ENCODE peak calls at places on chromosomes 3 and 15, in nine cellular contexts. One of them, this sample, is unnamed.

GRCh38 chr3:45026038-45026437 is at the start of gene CLEC3B:
- DNase-seq in iPS-NIHi11: no peak
- DNase-seq in fibroblast of mammary gland: peak
- DNase-seq in stimulated activated CD4-positive, alpha-beta T cell treated with anti-CD3 and anti-CD28 coated beads, Interleukin-12 subunit alpha, Interleukin-12 subunit beta, amount 100 ng/mL, for 4 hours: no peak
- DNase-seq in CD4-positive, CD25-positive, alpha-beta regulatory T cell: no peak
- DNase-seq in Right ventricle myocardium superior: peak
- DNase-seq in M059J: peak
- DNase-seq in progenitor cell of endocrine pancreas: no peak
- DNase-seq in neural crest cell: no peak
- DNase-seq in this sample: peak

GRCh38 chr3:66485291-66485968 is 15.4 kb downstream of the LRIG1 start:
- DNase-seq in M059J: peak
- DNase-seq in stimulated activated CD4-positive, alpha-beta T cell treated with anti-CD3 and anti-CD28 coated beads, Interleukin-12 subunit alpha, Interleukin-12 subunit beta, amount 100 ng/mL, for 4 hours: no peak
- DNase-seq in progenitor cell of endocrine pancreas: no peak
- DNase-seq in CD4-positive, CD25-positive, alpha-beta regulatory T cell: no peak
- DNase-seq in fibroblast of mammary gland: peak
- DNase-seq in neural crest cell: no peak
- DNase-seq in iPS-NIHi11: no peak
- DNase-seq in Right ventricle myocardium superior: no peak
- DNase-seq in this sample: peak

GRCh38 chr3:56389213-56389830 is 78.9 kb downstream of the ERC2 start:
- DNase-seq in CD4-positive, CD25-positive, alpha-beta regulatory T cell: no peak
- DNase-seq in neural crest cell: no peak
- DNase-seq in Right ventricle myocardium superior: no peak
- DNase-seq in progenitor cell of endocrine pancreas: no peak
- DNase-seq in iPS-NIHi11: no peak
- DNase-seq in stimulated activated CD4-positive, alpha-beta T cell treated with anti-CD3 and anti-CD28 coated beads, Interleukin-12 subunit alpha, Interleukin-12 subunit beta, amount 100 ng/mL, for 4 hours: no peak
- DNase-seq in M059J: no peak
- DNase-seq in fibroblast of mammary gland: no peak
- DNase-seq in this sample: no peak

GRCh38 chr3:177410734-177411133 is 213.5 kb upstream of the TBL1XR1 start:
- DNase-seq in stimulated activated CD4-positive, alpha-beta T cell treated with anti-CD3 and anti-CD28 coated beads, Interleukin-12 subunit alpha, Interleukin-12 subunit beta, amount 100 ng/mL, for 4 hours: no peak
- DNase-seq in Right ventricle myocardium superior: no peak
- DNase-seq in CD4-positive, CD25-positive, alpha-beta regulatory T cell: peak
- DNase-seq in M059J: no peak
- DNase-seq in iPS-NIHi11: no peak
- DNase-seq in progenitor cell of endocrine pancreas: no peak
- DNase-seq in fibroblast of mammary gland: no peak
- DNase-seq in neural crest cell: no peak
- DNase-seq in this sample: no peak

GRCh38 chr15:52645916-52646315 is 33.3 kb downstream of the ATOSA start:
- DNase-seq in iPS-NIHi11: no peak
- DNase-seq in stimulated activated CD4-positive, alpha-beta T cell treated with anti-CD3 and anti-CD28 coated beads, Interleukin-12 subunit alpha, Interleukin-12 subunit beta, amount 100 ng/mL, for 4 hours: no peak
- DNase-seq in Right ventricle myocardium superior: no peak
- DNase-seq in neural crest cell: no peak
- DNase-seq in progenitor cell of endocrine pancreas: no peak
- DNase-seq in fibroblast of mammary gland: peak
- DNase-seq in M059J: no peak
- DNase-seq in CD4-positive, CD25-positive, alpha-beta regulatory T cell: no peak
- DNase-seq in this sample: no peak

GRCh38 chr15:58595516-58596238 is 153.8 kb downstream of the ADAM10 start:
- DNase-seq in M059J: no peak
- DNase-seq in stimulated activated CD4-positive, alpha-beta T cell treated with anti-CD3 and anti-CD28 coated beads, Interleukin-12 subunit alpha, Interleukin-12 subunit beta, amount 100 ng/mL, for 4 hours: no peak
- DNase-seq in Right ventricle myocardium superior: no peak
- DNase-seq in fibroblast of mammary gland: no peak
- DNase-seq in progenitor cell of endocrine pancreas: no peak
- DNase-seq in CD4-positive, CD25-positive, alpha-beta regulatory T cell: no peak
- DNase-seq in iPS-NIHi11: no peak
- DNase-seq in neural crest cell: no peak
- DNase-seq in this sample: no peak

GRCh38 chr3:13136426-13136825 is 63.2 kb upstream of the IQSEC1 start:
- DNase-seq in progenitor cell of endocrine pancreas: no peak
- DNase-seq in stimulated activated CD4-positive, alpha-beta T cell treated with anti-CD3 and anti-CD28 coated beads, Interleukin-12 subunit alpha, Interleukin-12 subunit beta, amount 100 ng/mL, for 4 hours: no peak
- DNase-seq in fibroblast of mammary gland: no peak
- DNase-seq in CD4-positive, CD25-positive, alpha-beta regulatory T cell: no peak
- DNase-seq in iPS-NIHi11: no peak
- DNase-seq in M059J: no peak
- DNase-seq in neural crest cell: no peak
- DNase-seq in Right ventricle myocardium superior: peak
- DNase-seq in this sample: no peak

GRCh38 chr15:38603271-38603670 is 38.7 kb upstream of the RASGRP1 start:
- DNase-seq in iPS-NIHi11: peak
- DNase-seq in progenitor cell of endocrine pancreas: no peak
- DNase-seq in M059J: no peak
- DNase-seq in CD4-positive, CD25-positive, alpha-beta regulatory T cell: no peak
- DNase-seq in fibroblast of mammary gland: no peak
- DNase-seq in stimulated activated CD4-positive, alpha-beta T cell treated with anti-CD3 and anti-CD28 coated beads, Interleukin-12 subunit alpha, Interleukin-12 subunit beta, amount 100 ng/mL, for 4 hours: no peak
- DNase-seq in neural crest cell: no peak
- DNase-seq in Right ventricle myocardium superior: no peak
- DNase-seq in this sample: no peak

GRCh38 chr3:196287066-196287404 is 491 bp downstream of the PCYT1A start:
- DNase-seq in Right ventricle myocardium superior: peak
- DNase-seq in neural crest cell: no peak
- DNase-seq in progenitor cell of endocrine pancreas: no peak
- DNase-seq in stimulated activated CD4-positive, alpha-beta T cell treated with anti-CD3 and anti-CD28 coated beads, Interleukin-12 subunit alpha, Interleukin-12 subunit beta, amount 100 ng/mL, for 4 hours: peak
- DNase-seq in M059J: peak
- DNase-seq in CD4-positive, CD25-positive, alpha-beta regulatory T cell: no peak
- DNase-seq in iPS-NIHi11: no peak
- DNase-seq in fibroblast of mammary gland: peak
- DNase-seq in this sample: no peak

GRCh38 chr3:125109541-125109925 is 53.7 kb upstream of the HEG1 start:
- DNase-seq in iPS-NIHi11: no peak
- DNase-seq in CD4-positive, CD25-positive, alpha-beta regulatory T cell: no peak
- DNase-seq in progenitor cell of endocrine pancreas: no peak
- DNase-seq in stimulated activated CD4-positive, alpha-beta T cell treated with anti-CD3 and anti-CD28 coated beads, Interleukin-12 subunit alpha, Interleukin-12 subunit beta, amount 100 ng/mL, for 4 hours: no peak
- DNase-seq in neural crest cell: no peak
- DNase-seq in M059J: peak
- DNase-seq in Right ventricle myocardium superior: no peak
- DNase-seq in fibroblast of mammary gland: no peak
- DNase-seq in this sample: no peak

GRCh38 chr3:133377396-133377795 is 22.5 kb upstream of the BFSP2 start:
- DNase-seq in Right ventricle myocardium superior: no peak
- DNase-seq in stimulated activated CD4-positive, alpha-beta T cell treated with anti-CD3 and anti-CD28 coated beads, Interleukin-12 subunit alpha, Interleukin-12 subunit beta, amount 100 ng/mL, for 4 hours: no peak
- DNase-seq in fibroblast of mammary gland: peak
- DNase-seq in CD4-positive, CD25-positive, alpha-beta regulatory T cell: no peak
- DNase-seq in M059J: peak
- DNase-seq in neural crest cell: no peak
- DNase-seq in iPS-NIHi11: peak
- DNase-seq in progenitor cell of endocrine pancreas: no peak
- DNase-seq in this sample: peak

GRCh38 chr15:81270781-81271491 is 53.0 kb downstream of the STARD5 start:
- DNase-seq in fibroblast of mammary gland: peak
- DNase-seq in stimulated activated CD4-positive, alpha-beta T cell treated with anti-CD3 and anti-CD28 coated beads, Interleukin-12 subunit alpha, Interleukin-12 subunit beta, amount 100 ng/mL, for 4 hours: no peak
- DNase-seq in progenitor cell of endocrine pancreas: no peak
- DNase-seq in iPS-NIHi11: no peak
- DNase-seq in neural crest cell: no peak
- DNase-seq in M059J: no peak
- DNase-seq in Right ventricle myocardium superior: no peak
- DNase-seq in CD4-positive, CD25-positive, alpha-beta regulatory T cell: no peak
- DNase-seq in this sample: peak

GRCh38 chr3:127212711-127213110 is 19.8 kb downstream of the PRR23E start:
- DNase-seq in neural crest cell: no peak
- DNase-seq in Right ventricle myocardium superior: no peak
- DNase-seq in M059J: no peak
- DNase-seq in iPS-NIHi11: no peak
- DNase-seq in progenitor cell of endocrine pancreas: no peak
- DNase-seq in CD4-positive, CD25-positive, alpha-beta regulatory T cell: no peak
- DNase-seq in fibroblast of mammary gland: no peak
- DNase-seq in stimulated activated CD4-positive, alpha-beta T cell treated with anti-CD3 and anti-CD28 coated beads, Interleukin-12 subunit alpha, Interleukin-12 subunit beta, amount 100 ng/mL, for 4 hours: no peak
- DNase-seq in this sample: no peak

GRCh38 chr3:128281461-128282367 is 128.4 kb downstream of the EEFSEC start:
- DNase-seq in iPS-NIHi11: no peak
- DNase-seq in progenitor cell of endocrine pancreas: no peak
- DNase-seq in fibroblast of mammary gland: no peak
- DNase-seq in Right ventricle myocardium superior: no peak
- DNase-seq in M059J: no peak
- DNase-seq in stimulated activated CD4-positive, alpha-beta T cell treated with anti-CD3 and anti-CD28 coated beads, Interleukin-12 subunit alpha, Interleukin-12 subunit beta, amount 100 ng/mL, for 4 hours: no peak
- DNase-seq in CD4-positive, CD25-positive, alpha-beta regulatory T cell: no peak
- DNase-seq in neural crest cell: no peak
- DNase-seq in this sample: no peak